ENCODE peak calls at places on chromosomes 16 and 17, in four cellular contexts. D is stimulated activated CD4-positive, alpha-beta T cell treated with anti-CD3 and anti-CD28 coated beads, TNF-alpha, amount 100 ng/mL, for 24 hours; I is T-helper 17 cell; E is OCI-M1. F is an unnamed sample.

GRCh38 chr17:37385439-37385990 is 9.7 kb downstream of the C17orf78 start:
- DNase-seq in D (no peak), I (no peak), E (no peak), F (no peak)

GRCh38 chr16:8962393-8963009 is 1.2 kb downstream of the USP7 start:
- DNase-seq in D (no peak), I (peak; percentile 59), E (peak; percentile 37), F (no peak)

GRCh38 chr16:66899945-66900688 is 18.6 kb downstream of the CDH16 start:
- DNase-seq in D (no peak), I (no peak), E (peak; percentile 97), F (no peak)

GRCh38 chr17:82410014-82410716 is 8.0 kb upstream of the HEXD start:
- DNase-seq in D (no peak), I (no peak), E (no peak), F (no peak)

GRCh38 chr16:79402356-79402755 is 198.2 kb downstream of the MAF start:
- DNase-seq in D (no peak), I (no peak), E (no peak), F (no peak)

GRCh38 chr17:47423406-47424295 is 99.9 kb downstream of the EFCAB13 start:
- DNase-seq in D (no peak), I (no peak), E (no peak), F (no peak)

GRCh38 chr16:10879681-10880589 is 2.9 kb downstream of the CIITA start:
- DNase-seq in D (no peak), I (no peak), E (peak; percentile 38), F (peak; percentile 52)

GRCh38 chr17:7281953-7282751 is 634 bp downstream of the SLC2A4 start:
- DNase-seq in D (no peak), I (no peak), E (no peak), F (no peak)

GRCh38 chr16:87117936-87118335 is 199.3 kb downstream of the C16orf95 start:
- DNase-seq in D (no peak), I (no peak), E (no peak), F (no peak)

GRCh38 chr16:88747588-88748301 is 37.3 kb downstream of the PIEZO1 start:
- DNase-seq in D (no peak), I (no peak), E (peak; percentile 84), F (peak; percentile 78)

GRCh38 chr17:5097101-5097834 is 14.4 kb downstream of the ZNF232 start:
- DNase-seq in D (no peak), I (no peak), E (no peak), F (no peak)